ENCODE peak calls at places on chromosomes 1 and 21, in seven cellular contexts. H is BJ, G is thyroid gland, R is pancreas, D is astrocyte of the cerebellum, I is astrocyte of the spinal cord, K is prostate gland. J is an unnamed sample.
A peak's percentile ranks its signal among the peaks of the same experiment; 100 is the strongest.

GRCh38 chr21:29215709-29216108 is 83.0 kb upstream of the BACH1 start:
- DNase-seq in R (no peak), K (peak; percentile 49), D (no peak), G (no peak), H (peak; percentile 65), I (no peak), J (no peak)

GRCh38 chr1:26832249-26832960 is 5.9 kb downstream of the ZDHHC18 start:
- DNase-seq in R (no peak), K (no peak), G (no peak), H (no peak), D (no peak), I (no peak), J (peak; percentile 43)

GRCh38 chr1:224554620-224555259 is 61.4 kb upstream of the CNIH3 start:
- DNase-seq in D (no peak), I (no peak), K (no peak), R (no peak), G (no peak), H (no peak), J (no peak)

GRCh38 chr1:35085421-35085820 is 6.2 kb downstream of the ZMYM1 start:
- DNase-seq in K (peak; percentile 34), D (no peak), I (no peak), H (no peak), R (no peak), G (no peak), J (no peak)

GRCh38 chr1:66557157-66557556 is 23.2 kb downstream of the SGIP1 start:
- DNase-seq in G (no peak), H (peak; percentile 48), D (no peak), I (no peak), R (no peak), K (no peak), J (no peak)

GRCh38 chr1:25137521-25138395 is 94.5 kb downstream of the SYF2 start:
- DNase-seq in G (no peak), K (no peak), D (no peak), I (peak; percentile 29), R (no peak), H (no peak), J (no peak)

GRCh38 chr21:42969193-42969600 is 5.2 kb upstream of the PKNOX1 start:
- DNase-seq in H (no peak), G (no peak), I (no peak), K (no peak), D (no peak), R (no peak), J (no peak)

GRCh38 chr1:39687243-39687642 is 4.0 kb downstream of the HPCAL4 start:
- DNase-seq in I (no peak), K (no peak), R (no peak), H (no peak), D (no peak), G (no peak), J (no peak)

GRCh38 chr1:215645861-215646260 is 78.8 kb downstream of the KCTD3 start:
- DNase-seq in I (no peak), D (no peak), G (no peak), K (no peak), H (no peak), R (no peak), J (no peak)

GRCh38 chr1:30184393-30185141 is 538.8 kb downstream of the MATN1 start:
- DNase-seq in D (no peak), I (no peak), K (no peak), R (no peak), G (no peak), H (no peak), J (no peak)

GRCh38 chr1:1889847-1890505 is 911 bp downstream of the GNB1 start:
- DNase-seq in G (peak; percentile 27), D (no peak), K (no peak), I (no peak), H (no peak), R (peak; percentile 81), J (no peak)

GRCh38 chr1:26177182-26177684 is at the start of gene CNKSR1:
- DNase-seq in R (peak; percentile 87), I (no peak), H (no peak), G (peak; percentile 93), D (no peak), K (peak; percentile 73), J (no peak)

DNA sequence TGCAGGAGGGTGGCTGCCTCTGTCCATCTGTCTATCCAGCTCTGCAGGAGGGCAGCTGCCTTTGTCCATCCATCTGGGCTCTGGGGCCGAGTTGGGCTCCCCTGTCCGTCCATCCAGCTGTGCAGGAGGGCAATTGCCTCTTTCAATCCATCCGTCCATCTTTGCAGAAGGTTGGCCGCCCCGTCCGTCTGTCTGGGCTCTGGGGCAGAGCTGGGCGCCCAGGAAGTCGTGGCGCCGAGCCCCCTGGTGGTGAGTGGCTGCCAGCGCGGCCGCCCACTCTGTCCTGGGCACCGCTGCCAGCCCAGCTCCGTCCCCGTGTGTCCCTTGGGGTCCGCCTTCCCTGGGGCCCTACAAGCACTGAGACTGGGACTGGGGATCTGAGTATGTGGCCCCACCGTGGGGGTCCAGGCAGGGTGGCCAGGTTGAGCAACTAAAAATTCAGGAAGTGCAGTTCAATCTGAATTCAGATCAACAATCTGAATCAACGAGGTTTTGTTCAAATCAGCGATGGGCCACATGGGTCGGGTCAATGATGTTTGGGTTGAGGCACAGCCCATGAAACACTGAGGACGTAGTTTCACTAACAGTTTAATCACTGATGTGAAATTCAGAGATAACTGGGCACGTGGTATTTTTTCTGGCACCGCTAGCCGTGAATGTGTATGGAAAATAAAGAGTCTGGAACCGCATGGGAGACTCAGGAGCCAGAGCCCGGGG is 99.1 kb upstream of the ACTRT2 start:
- DNase-seq in D (no peak), G (peak; percentile 15), I (no peak), K (no peak), H (no peak), R (peak; percentile 82), J (no peak)
- TF ChIP-seq CTCF in D (no peak), G (peak; percentile 40), I (no peak), K (peak; percentile 62), H (peak; percentile 21), R (peak; percentile 45), J (peak; percentile 55)

GRCh38 chr1:28745653-28746173 is 9.0 kb downstream of the YTHDF2 start:
- DNase-seq in H (no peak), I (no peak), R (no peak), G (no peak), K (no peak), D (no peak), J (no peak)

GRCh38 chr1:28740118-28740517 is 3.4 kb downstream of the YTHDF2 start:
- DNase-seq in K (peak; percentile 40), H (no peak), R (no peak), I (no peak), G (no peak), D (no peak), J (no peak)

DNA sequence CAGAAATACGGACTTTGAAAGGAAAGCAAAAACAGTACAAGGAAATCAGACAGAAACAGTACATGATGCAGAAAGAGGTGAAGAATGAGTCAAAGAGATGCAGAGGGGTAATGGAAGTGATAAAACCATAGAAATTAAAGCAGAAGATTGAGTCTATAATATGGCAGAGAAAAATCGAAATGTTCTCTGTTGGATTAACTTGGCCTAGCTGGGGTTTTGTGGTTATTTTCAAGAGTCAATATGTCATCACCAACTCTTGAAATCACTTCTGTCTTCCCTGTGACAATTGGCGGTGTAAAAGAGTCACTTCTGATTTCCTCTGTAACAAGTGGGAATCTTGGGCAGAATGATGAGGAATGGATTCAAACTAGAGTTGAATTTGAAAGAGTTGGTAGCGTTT is 7.4 kb downstream of the YTHDF2 start:
- DNase-seq in G (no peak), K (no peak), H (no peak), I (no peak), R (no peak), D (no peak), J (no peak)
- H3K4me3 ChIP-seq in G (no peak overlapping the region), K (no peak overlapping the region), H (no peak overlapping the region), I (no peak overlapping the region), R (no peak overlapping the region), D (no peak overlapping the region), J (no peak overlapping the region)

DNA sequence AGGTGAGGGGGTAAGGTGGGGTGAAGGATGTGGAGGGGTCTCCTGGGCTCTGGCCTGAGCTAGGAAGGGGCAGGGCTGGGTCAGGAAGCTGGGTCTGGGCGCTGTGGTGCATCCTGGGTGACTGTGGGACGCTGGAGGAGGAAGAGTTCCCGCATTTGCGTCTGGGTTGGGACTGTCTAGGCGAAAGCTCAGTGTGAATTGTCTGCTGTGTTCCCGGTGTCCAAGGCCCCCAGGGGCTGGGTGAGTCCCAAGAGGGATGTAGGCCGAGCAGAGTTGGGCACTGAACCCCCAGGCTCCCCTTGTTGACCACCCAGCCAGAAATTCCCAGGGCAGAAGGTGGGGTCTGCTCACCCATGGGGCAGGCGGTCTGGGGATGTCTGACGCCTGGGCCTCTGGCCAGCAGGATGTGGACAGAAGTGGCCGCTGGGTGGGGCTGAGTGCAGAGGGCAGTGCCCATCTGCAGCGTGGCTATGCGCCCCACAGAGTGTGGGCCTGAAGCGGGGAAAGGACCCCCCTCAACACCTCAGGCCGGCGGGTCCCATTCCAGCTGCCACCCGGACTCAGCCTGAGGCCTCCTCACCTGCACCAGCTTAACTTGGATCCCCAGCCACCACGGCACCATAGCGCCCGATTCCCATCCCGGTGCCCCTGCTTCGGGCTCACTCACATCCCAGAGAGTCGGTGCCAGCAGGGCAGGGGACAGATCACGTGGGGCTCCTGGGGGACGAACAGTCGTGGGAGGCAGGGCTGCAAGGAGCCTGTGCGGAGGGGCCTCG is 36.9 kb upstream of the POFUT2 start:
- DNase-seq in G (no peak), I (no peak), D (no peak), K (no peak), H (no peak), R (peak; percentile 61), J (no peak)
- TF ChIP-seq CTCF in G (no peak), I (no peak), D (no peak), K (no peak), H (no peak), R (no peak), J (no peak)

GRCh38 chr1:201945157-201945556 is 1.2 kb downstream of the LMOD1 start:
- DNase-seq in D (no peak), G (no peak), H (no peak), K (no peak), I (no peak), R (no peak), J (no peak)

GRCh38 chr1:201944639-201945038 is 1.7 kb downstream of the LMOD1 start:
- DNase-seq in D (no peak), K (no peak), H (no peak), I (no peak), R (no peak), G (peak; percentile 22), J (no peak)

GRCh38 chr1:201947697-201948008 is 1.3 kb upstream of the LMOD1 start:
- DNase-seq in R (no peak), I (no peak), K (no peak), G (no peak), D (no peak), H (no peak), J (no peak)

GRCh38 chr1:201945863-201946223 is 505 bp downstream of the LMOD1 start:
- DNase-seq in H (no peak), R (no peak), G (no peak), I (no peak), D (no peak), K (no peak), J (no peak)

DNA sequence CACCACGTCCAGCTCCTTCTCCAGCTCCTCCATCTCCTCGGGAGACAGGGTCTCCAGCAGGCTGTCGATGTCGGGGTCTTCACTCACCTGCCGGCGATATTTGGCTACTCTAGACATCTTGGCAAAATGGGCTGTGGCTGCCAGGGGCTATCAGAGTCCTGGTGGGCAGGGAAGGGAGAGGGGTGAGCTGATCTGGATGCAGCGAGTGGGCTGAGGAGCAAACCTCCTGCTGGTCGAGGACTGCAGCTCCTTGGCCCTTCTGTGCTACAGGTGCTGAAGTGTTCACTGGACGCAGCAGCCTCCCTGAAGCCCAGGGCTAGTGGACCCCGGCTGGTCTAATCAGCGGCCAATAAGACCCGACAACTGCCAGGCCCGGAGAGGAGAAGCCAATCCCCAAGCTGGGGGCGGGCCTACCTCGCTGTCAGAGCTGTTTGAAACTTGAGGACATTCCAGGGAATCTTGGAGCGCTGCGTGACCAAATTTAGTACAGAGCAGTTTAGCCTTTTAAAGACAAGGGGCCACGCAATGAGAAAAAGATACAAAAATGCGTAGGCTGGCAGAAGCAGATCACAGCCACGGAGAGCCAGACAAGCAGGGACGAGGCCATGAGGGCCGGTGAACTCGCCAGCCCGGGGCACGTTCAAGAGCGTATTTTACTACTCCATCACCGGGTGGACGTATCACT is at the start of gene LMOD1:
- DNase-seq in G (peak; percentile 99), K (peak; percentile 66), H (peak; percentile 86), D (peak; percentile 70), R (peak; percentile 77), I (peak; percentile 86), J (peak; percentile 84)
- H3K4me3 ChIP-seq in G (peak within 1 kb of the TSS; percentile 53), K (peak within 1 kb of the TSS; percentile 32), H (peak within 1 kb of the TSS; percentile 49), D (peak within 1 kb of the TSS; percentile 32), R (no peak within 1 kb of the TSS), I (peak within 1 kb of the TSS; percentile 34), J (peak within 1 kb of the TSS; percentile 61)

J was measured in retinal pigment epithelial cell.